ENCODE peak calls at places on chromosomes 5 and 9, in seven cellular contexts. E is effector CD4-positive, alpha-beta T cell; S is right lobe of liver; W is C1 segment of cervical spinal cord; T is hepatic stellate cell; C is progenitor cell of endocrine pancreas; N is activated CD4-positive, CD25-positive, alpha-beta regulatory T cell. A is an unnamed sample.

GRCh38 chr9:82604947-82605656 is 457.8 kb downstream of the RASEF start:
- DNase-seq in C (no peak), N (no peak), S (peak; percentile 68), T (no peak), E (no peak), W (no peak), A (no peak)

GRCh38 chr5:77181173-77181572 is 29.3 kb upstream of the PDE8B start:
- DNase-seq in C (no peak), W (no peak), T (no peak), N (no peak), S (no peak), E (no peak), A (no peak)

GRCh38 chr5:175700991-175701390 is 43.1 kb downstream of the HRH2 start:
- DNase-seq in C (no peak), E (no peak), S (peak; percentile 18), T (no peak), W (no peak), N (no peak), A (peak; percentile 53)

GRCh38 chr5:180739271-180739670 is 587 bp downstream of the OR2Y1 start:
- DNase-seq in E (no peak), W (no peak), T (no peak), S (no peak), C (no peak), N (no peak), A (no peak)

GRCh38 chr5:150311015-150311692 is 8.4 kb upstream of the ARSI start:
- DNase-seq in S (no peak), T (no peak), E (no peak), W (no peak), N (no peak), C (no peak), A (no peak)

GRCh38 chr5:119359737-119360413 is 4.1 kb downstream of the TNFAIP8 start:
- DNase-seq in N (no peak), E (no peak), C (no peak), S (no peak), T (no peak), W (no peak), A (no peak)

GRCh38 chr9:111197251-111197650 is 132.8 kb downstream of the OR2K2 start:
- DNase-seq in T (no peak), N (no peak), S (no peak), C (no peak), W (no peak), E (no peak), A (no peak)

GRCh38 chr9:82057805-82058204 is 69.2 kb downstream of the SPATA31D1 start:
- DNase-seq in E (no peak), S (no peak), W (no peak), N (no peak), T (no peak), C (no peak), A (no peak)

GRCh38 chr9:75447281-75447680 is 359.0 kb downstream of the OSTF1 start:
- DNase-seq in E (no peak), N (no peak), W (no peak), S (no peak), T (no peak), C (no peak), A (no peak)

GRCh38 chr9:82133973-82134372 is 145.4 kb downstream of the SPATA31D1 start:
- DNase-seq in E (no peak), S (no peak), N (no peak), T (no peak), C (no peak), W (no peak), A (no peak)

GRCh38 chr5:169746147-169746694 is 109.1 kb downstream of the DOCK2 start:
- DNase-seq in E (no peak), W (no peak), S (no peak), T (no peak), C (no peak), N (no peak), A (no peak)

GRCh38 chr5:29208026-29208425 is 1985.5 kb upstream of the CDH6 start:
- DNase-seq in N (no peak), W (no peak), S (no peak), C (no peak), T (no peak), E (no peak), A (no peak)

GRCh38 chr5:140346348-140347221 is at the start of gene HBEGF:
- DNase-seq in S (peak; percentile 93), E (peak; percentile 27), C (peak; percentile 77), T (peak; percentile 89), W (peak; percentile 87), N (no peak), A (peak; percentile 76)

GRCh38 chr5:32225445-32225844 is 51.3 kb upstream of the GOLPH3 start:
- DNase-seq in W (no peak), S (no peak), E (no peak), T (no peak), C (no peak), N (no peak), A (no peak)

GRCh38 chr9:447230-448025 is 232.8 kb downstream of the DOCK8 start:
- DNase-seq in W (no peak), C (no peak), E (peak; percentile 40), N (peak; percentile 7), T (no peak), S (no peak), A (peak; percentile 48)

GRCh38 chr9:124779368-124780059 is 2.6 kb downstream of the OLFML2A start:
- DNase-seq in N (no peak), C (no peak), W (no peak), T (peak; percentile 95), S (no peak), E (no peak), A (no peak)

GRCh38 chr5:143416411-143416810 is 12.9 kb upstream of the NR3C1 start:
- DNase-seq in S (no peak), N (no peak), E (no peak), T (no peak), C (no peak), W (no peak), A (no peak)

GRCh38 chr9:347667-348292 is 133.1 kb downstream of the DOCK8 start:
- DNase-seq in S (no peak), C (no peak), N (no peak), T (peak; percentile 4), W (no peak), E (no peak), A (peak; percentile 83)

GRCh38 chr5:126178521-126178920 is 244.7 kb upstream of the GRAMD2B start:
- DNase-seq in S (no peak), C (no peak), T (no peak), E (no peak), W (no peak), N (no peak), A (no peak)

GRCh38 chr9:32128546-32128945 is 255.9 kb upstream of the ACO1 start:
- DNase-seq in S (no peak), W (no peak), C (no peak), E (no peak), T (no peak), N (no peak), A (no peak)

GRCh38 chr5:128216860-128217531 is 133.4 kb downstream of the SLC12A2 start:
- DNase-seq in E (no peak), W (peak; percentile 59), C (no peak), T (no peak), N (no peak), S (no peak), A (no peak)

GRCh38 chr9:114051706-114052105 is 26.4 kb downstream of the AMBP start:
- DNase-seq in S (no peak), C (no peak), W (no peak), T (no peak), E (no peak), N (no peak), A (no peak)

GRCh38 chr5:120314201-120314600 is 149.9 kb upstream of the PRR16 start:
- DNase-seq in T (no peak), N (no peak), C (no peak), S (no peak), E (no peak), W (no peak), A (no peak)

GRCh38 chr5:88792144-88792840 is 90.7 kb downstream of the MEF2C start:
- DNase-seq in W (no peak), S (no peak), C (no peak), T (no peak), E (no peak), N (no peak), A (no peak)

GRCh38 chr5:172145870-172146747 is 41.9 kb downstream of the STK10 start:
- DNase-seq in N (no peak), E (no peak), C (no peak), W (no peak), S (no peak), T (no peak), A (peak; percentile 88)

GRCh38 chr5:135608361-135608760 is 29.6 kb upstream of the CXCL14 start:
- DNase-seq in W (no peak), C (no peak), E (no peak), N (no peak), S (no peak), T (no peak), A (no peak)

GRCh38 chr9:94927048-94927761 is 200.7 kb downstream of the AOPEP start:
- DNase-seq in W (no peak), N (no peak), C (no peak), S (no peak), E (no peak), T (no peak), A (no peak)

GRCh38 chr5:92769986-92770385 is 811.0 kb downstream of the NR2F1-AS1 start:
- DNase-seq in T (peak; percentile 5), S (no peak), W (no peak), C (no peak), E (no peak), N (no peak), A (peak; percentile 4)

GRCh38 chr9:16825971-16826370 is 44.5 kb downstream of the BNC2 start:
- DNase-seq in W (no peak), C (no peak), S (no peak), T (peak; percentile 55), N (no peak), E (no peak), A (no peak)

GRCh38 chr5:89351232-89351631 is 468.2 kb upstream of the MEF2C start:
- DNase-seq in E (no peak), W (no peak), C (no peak), S (no peak), T (no peak), N (no peak), A (no peak)

GRCh38 chr5:34707451-34708107 is 51.5 kb downstream of the RAI14 start:
- DNase-seq in W (no peak), N (no peak), T (no peak), E (no peak), C (no peak), S (no peak), A (no peak)

GRCh38 chr9:129597355-129598088 is 23.4 kb downstream of the C9orf50 start:
- DNase-seq in T (peak; percentile 66), N (no peak), C (peak; percentile 50), S (no peak), W (no peak), E (no peak), A (peak; percentile 62)

GRCh38 chr5:131379723-131380122 is 115.9 kb downstream of the CDC42SE2 start:
- DNase-seq in T (no peak), E (peak; percentile 64), W (no peak), C (no peak), N (peak; percentile 43), S (no peak), A (no peak)